ENCODE peak calls at places on chromosomes 3 and 15, in four cellular contexts. R is K562, L is WTC11, K is SK-N-SH. Y is an unnamed sample.
A peak's percentile ranks its signal among the peaks of the same experiment; 100 is the strongest.

GRCh38 chr15:85125056-85125661 is 143.5 kb downstream of the PDE8A start:
- DNase-seq in R (no peak), L (no peak), K (no peak), Y (no peak)

GRCh38 chr3:175340338-175341015 is 481.3 kb downstream of the NAALADL2 start:
- DNase-seq in R (no peak), L (no peak), K (no peak), Y (no peak)

GRCh38 chr15:28122038-28122949 is 23.2 kb upstream of the OCA2 start:
- DNase-seq in R (no peak), L (no peak), K (no peak), Y (no peak)

GRCh38 chr3:178392553-178392952 is 143.7 kb upstream of the KCNMB2 start:
- DNase-seq in R (no peak), L (no peak), K (no peak), Y (no peak)

GRCh38 chr15:72472907-72473669 is 1.0 kb upstream of the ARIH1 start:
- DNase-seq in R (no peak), L (no peak), K (no peak), Y (peak; percentile 5)

GRCh38 chr3:124281453-124282316 is 289.8 kb upstream of the ROPN1 start:
- DNase-seq in R (peak; percentile 6), L (peak; percentile 23), K (peak; percentile 47), Y (no peak)

GRCh38 chr3:188788621-188789081 is 383.1 kb upstream of the TPRG1 start:
- DNase-seq in R (no peak), L (no peak), K (no peak), Y (no peak)

GRCh38 chr3:142889263-142890014 is 556 bp upstream of the PCOLCE2 start:
- DNase-seq in R (no peak), L (no peak), K (no peak), Y (no peak)

GRCh38 chr15:42933886-42934667 is 13.5 kb upstream of the TTBK2 start:
- DNase-seq in R (no peak), L (no peak), K (no peak), Y (no peak)

GRCh38 chr15:57259511-57260143 is 116.7 kb upstream of the CGNL1 start:
- DNase-seq in R (no peak), L (peak; percentile 65), K (peak; percentile 12), Y (peak; percentile 13)

GRCh38 chr15:37425541-37425940 is 325.2 kb upstream of the MEIS2 start:
- DNase-seq in R (no peak), L (no peak), K (no peak), Y (no peak)

GRCh38 chr15:101369676-101370075 is 74.6 kb upstream of the SNRPA1 start:
- DNase-seq in R (no peak), L (no peak), K (no peak), Y (no peak)

GRCh38 chr3:178152988-178153387 is 383.2 kb upstream of the KCNMB2 start:
- DNase-seq in R (no peak), L (no peak), K (no peak), Y (no peak)

GRCh38 chr15:35019401-35020327 is 31.6 kb upstream of the ZNF770 start:
- DNase-seq in R (no peak), L (no peak), K (no peak), Y (no peak)

GRCh38 chr3:76715426-76715825 is 324.5 kb upstream of the ROBO2 start:
- DNase-seq in R (no peak), L (no peak), K (no peak), Y (no peak)

GRCh38 chr15:64916365-64916764 is 4.7 kb downstream of the ANKDD1A start:
- DNase-seq in R (no peak), L (no peak), K (peak; percentile 4), Y (no peak)

GRCh38 chr3:129534428-129535027 is 6.1 kb downstream of the RHO start:
- DNase-seq in R (no peak), L (no peak), K (no peak), Y (no peak)

GRCh38 chr15:69578792-69579587 is 126.4 kb downstream of the RPLP1 start:
- DNase-seq in R (no peak), L (no peak), K (no peak), Y (no peak)

GRCh38 chr3:192883512-192883911 is 34.1 kb downstream of the MB21D2 start:
- DNase-seq in R (no peak), L (no peak), K (no peak), Y (no peak)

GRCh38 chr3:23480324-23480704 is 277.2 kb downstream of the UBE2E2 start:
- DNase-seq in R (no peak), L (peak; percentile 38), K (no peak), Y (no peak)

GRCh38 chr3:170502297-170502696 is 83.6 kb downstream of the SLC7A14 start:
- DNase-seq in R (no peak), L (no peak), K (no peak), Y (no peak)

GRCh38 chr3:52524752-52525661 is 8.7 kb downstream of the NT5DC2 start:
- DNase-seq in R (no peak), L (peak; percentile 6), K (peak; percentile 77), Y (no peak)

GRCh38 chr3:187629711-187630110 is 40.5 kb downstream of the SST start:
- DNase-seq in R (no peak), L (no peak), K (no peak), Y (no peak)

GRCh38 chr3:89572261-89572660 is 464.8 kb downstream of the EPHA3 start:
- DNase-seq in R (no peak), L (no peak), K (no peak), Y (no peak)

GRCh38 chr15:90648137-90649070 is 68.7 kb upstream of the BLM start:
- DNase-seq in R (peak; percentile 72), L (peak; percentile 59), K (peak; percentile 86), Y (no peak)

GRCh38 chr3:97823503-97824004 is 1.7 kb downstream of the CRYBG3 start:
- DNase-seq in R (no peak), L (no peak), K (no peak), Y (no peak)

GRCh38 chr3:160027541-160028195 is 39.0 kb downstream of the IL12A start:
- DNase-seq in R (no peak), L (no peak), K (no peak), Y (peak; percentile 55)

GRCh38 chr3:149077638-149078037 is 8.7 kb downstream of the HLTF start:
- DNase-seq in R (no peak), L (no peak), K (no peak), Y (no peak)

GRCh38 chr15:47576921-47577474 is 140.3 kb upstream of the SEMA6D start:
- DNase-seq in R (no peak), L (no peak), K (no peak), Y (no peak)

GRCh38 chr3:16547555-16547954 is 34.1 kb upstream of the RFTN1 start:
- DNase-seq in R (no peak), L (no peak), K (no peak), Y (no peak)

GRCh38 chr3:151558621-151559020 is 97.8 kb upstream of the IGSF10 start:
- DNase-seq in R (no peak), L (no peak), K (no peak), Y (no peak)

GRCh38 chr15:100692259-100692658 is 89.9 kb downstream of the ASB7 start:
- DNase-seq in R (no peak), L (no peak), K (no peak), Y (no peak)

GRCh38 chr3:12943124-12944021 is 102.0 kb upstream of the RPL32 start:
- DNase-seq in R (no peak), L (no peak), K (no peak), Y (no peak)

GRCh38 chr3:151837057-151837456 is 23.1 kb downstream of the AADAC start:
- DNase-seq in R (peak; percentile 50), L (no peak), K (no peak), Y (no peak)

GRCh38 chr3:66196633-66197032 is 24.2 kb upstream of the SLC25A26 start:
- DNase-seq in R (no peak), L (no peak), K (no peak), Y (no peak)

GRCh38 chr3:63864008-63864871 is 573 bp downstream of the ATXN7 start:
- DNase-seq in R (peak; percentile 71), L (peak; percentile 29), K (peak; percentile 85), Y (no peak)
- TF ChIP-seq USF1 in R (no peak), L (no peak), K (no peak), Y (no peak)

DNA sequence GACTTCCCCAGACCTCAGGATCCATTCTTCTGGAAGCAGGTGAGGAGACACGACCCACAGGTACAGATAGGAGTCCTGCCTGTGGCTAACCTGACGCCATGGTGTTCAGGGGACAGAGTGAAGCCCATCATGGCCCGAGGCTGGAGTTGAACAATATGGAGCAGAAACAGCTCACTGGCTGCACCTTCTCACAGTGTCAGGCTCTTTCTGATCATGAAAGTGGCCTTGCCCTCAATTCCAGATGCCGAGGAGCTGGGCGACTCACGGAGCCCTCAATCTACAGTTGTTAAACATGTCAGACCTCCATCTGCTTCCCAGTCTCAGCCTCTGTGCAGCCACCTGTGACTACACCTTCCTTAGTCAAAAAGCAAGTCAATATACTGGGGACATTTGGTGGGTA is 110.8 kb upstream of the SMAD3 start:
- DNase-seq in R (no peak), L (no peak), K (no peak), Y (no peak)
- TF ChIP-seq USF1 in R (no peak), L (no peak), K (no peak), Y (no peak)

GRCh38 chr3:194486540-194487288 is at the start of gene ATP13A3:
- DNase-seq in R (peak; percentile 96), L (peak; percentile 77), K (peak; percentile 99), Y (no peak)
- TF ChIP-seq USF1 in R (peak; percentile 91), L (peak; percentile 89), K (peak; percentile 93), Y (peak; percentile 90)

GRCh38 chr3:181735921-181736320 is 24.2 kb downstream of the SOX2 start:
- DNase-seq in R (no peak), L (no peak), K (no peak), Y (no peak)

GRCh38 chr3:181738551-181738950 is 26.8 kb downstream of the SOX2 start:
- DNase-seq in R (no peak), L (no peak), K (no peak), Y (no peak)

GRCh38 chr3:181741428-181741827 is 29.7 kb downstream of the SOX2 start:
- DNase-seq in R (no peak), L (no peak), K (no peak), Y (no peak)

GRCh38 chr3:181739628-181740027 is 27.9 kb downstream of the SOX2 start:
- DNase-seq in R (no peak), L (no peak), K (no peak), Y (no peak)
- TF ChIP-seq USF1 in R (no peak), L (no peak), K (no peak), Y (no peak)

DNA sequence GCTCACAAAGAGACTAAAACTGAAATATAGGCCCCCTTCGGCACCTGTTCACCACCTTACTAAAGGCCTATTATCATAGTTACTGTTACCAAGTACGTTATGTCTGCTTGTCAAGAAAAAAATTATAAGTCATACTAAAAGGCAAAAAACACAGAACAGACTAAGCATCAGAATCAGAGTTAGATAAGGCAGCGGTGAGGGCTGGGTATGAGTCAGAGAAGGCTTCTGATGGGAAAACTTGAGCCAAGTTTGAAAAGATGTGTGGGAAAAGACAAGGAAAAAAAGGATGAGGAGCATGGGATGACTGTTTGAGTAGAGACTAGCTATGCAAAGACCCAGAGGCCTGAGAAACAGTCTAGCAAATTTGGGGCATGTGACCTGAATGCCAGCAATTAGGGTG is 387.2 kb upstream of the SGO1 start:
- DNase-seq in R (no peak), L (no peak), K (no peak), Y (no peak)
- TF ChIP-seq USF1 in R (no peak), L (no peak), K (no peak), Y (no peak)

GRCh38 chr15:52788099-52788986 is 1.8 kb downstream of the ONECUT1 start:
- DNase-seq in R (no peak), L (no peak), K (no peak), Y (no peak)
- TF ChIP-seq USF1 in R (no peak), L (no peak), K (no peak), Y (no peak)